ENCODE peak calls at places on chromosomes 11 and 22, in nine cellular contexts. V is tibial artery, A is lung, K is A673, B is body of pancreas, S is trophoblast cell, P is GM23248, D is neuronal stem cell, X is uterus. W is an unnamed sample.

GRCh38 chr11:9906043-9906791 is 242.3 kb downstream of the SWAP70 start:
- DNase-seq in V (no peak), A (no peak), K (peak; percentile 95), B (no peak), S (peak; percentile 90), P (peak; percentile 96), D (no peak), X (no peak), W (no peak)

GRCh38 chr22:26452236-26453016 is 23.4 kb downstream of the ASPHD2 start:
- DNase-seq in V (no peak), A (no peak), K (no peak), B (no peak), S (no peak), P (no peak), D (no peak), X (no peak), W (no peak)

GRCh38 chr11:19441752-19442553 is 201.2 kb upstream of the E2F8 start:
- DNase-seq in V (peak; percentile 70), A (peak; percentile 53), K (no peak), B (peak; percentile 39), S (peak; percentile 94), P (peak; percentile 95), D (no peak), X (no peak), W (peak; percentile 13)

GRCh38 chr11:1553808-1554594 is 18.1 kb downstream of the DUSP8 start:
- DNase-seq in V (peak; percentile 19), A (peak; percentile 77), K (no peak), B (peak; percentile 96), S (no peak), P (no peak), D (no peak), X (no peak), W (no peak)

GRCh38 chr22:49772692-49773091 is 55.0 kb downstream of the BRD1 start:
- DNase-seq in V (no peak), A (no peak), K (no peak), B (no peak), S (no peak), P (no peak), D (no peak), X (no peak), W (no peak)

GRCh38 chr11:10309163-10310093 is 4.6 kb downstream of the ADM start:
- DNase-seq in V (peak; percentile 62), A (peak; percentile 86), K (no peak), B (peak; percentile 88), S (peak; percentile 81), P (peak; percentile 79), D (no peak), X (peak; percentile 40), W (no peak)

GRCh38 chr11:18699848-18700261 is 1.3 kb downstream of the TMEM86A start:
- DNase-seq in V (peak; percentile 59), A (no peak), K (no peak), B (no peak), S (no peak), P (no peak), D (no peak), X (no peak), W (no peak)

GRCh38 chr11:115759622-115760527 is 255.7 kb upstream of the CADM1 start:
- DNase-seq in V (peak; percentile 28), A (no peak), K (no peak), B (no peak), S (no peak), P (peak; percentile 30), D (peak; percentile 33), X (no peak), W (no peak)

GRCh38 chr11:5605849-5606248 is 9.4 kb downstream of the TRIM6 start:
- DNase-seq in V (no peak), A (no peak), K (peak; percentile 5), B (no peak), S (no peak), P (peak; percentile 95), D (no peak), X (no peak), W (peak; percentile 43)

GRCh38 chr11:118620529-118621070 is 13.2 kb downstream of the PHLDB1 start:
- DNase-seq in V (no peak), A (no peak), K (no peak), B (no peak), S (no peak), P (no peak), D (no peak), X (no peak), W (no peak)

GRCh38 chr11:110571286-110571685 is 141.0 kb downstream of the ARHGAP20 start:
- DNase-seq in V (no peak), A (no peak), K (no peak), B (no peak), S (no peak), P (no peak), D (no peak), X (no peak), W (no peak)

GRCh38 chr11:102666331-102666957 is 39.1 kb downstream of the MMP27 start:
- DNase-seq in V (no peak), A (peak; percentile 39), K (peak; percentile 79), B (peak; percentile 21), S (no peak), P (peak; percentile 74), D (peak; percentile 30), X (no peak), W (no peak)

GRCh38 chr11:64034411-64034811 is 1.3 kb upstream of the FLRT1 start:
- DNase-seq in V (no peak), A (no peak), K (no peak), B (no peak), S (no peak), P (no peak), D (no peak), X (no peak), W (no peak)

GRCh38 chr11:109073032-109073822 is 348.8 kb upstream of the C11orf87 start:
- DNase-seq in V (no peak), A (no peak), K (no peak), B (no peak), S (no peak), P (no peak), D (no peak), X (no peak), W (no peak)

GRCh38 chr11:111878385-111878765 is 590 bp downstream of the FDXACB1 start:
- DNase-seq in V (no peak), A (no peak), K (no peak), B (no peak), S (peak; percentile 36), P (peak; percentile 47), D (no peak), X (no peak), W (no peak)

GRCh38 chr11:287821-288327 is 1.1 kb upstream of the PGGHG start:
- DNase-seq in V (peak; percentile 18), A (no peak), K (no peak), B (no peak), S (no peak), P (no peak), D (no peak), X (peak; percentile 15), W (no peak)

GRCh38 chr11:126545057-126545555 is 189.6 kb downstream of the ST3GAL4 start:
- DNase-seq in V (no peak), A (no peak), K (no peak), B (no peak), S (no peak), P (no peak), D (no peak), X (no peak), W (no peak)

GRCh38 chr22:27775698-27776409 is 25.7 kb downstream of the MN1 start:
- DNase-seq in V (no peak), A (no peak), K (peak; percentile 32), B (no peak), S (no peak), P (no peak), D (peak; percentile 63), X (no peak), W (no peak)

GRCh38 chr11:11841605-11842425 is at the start of gene USP47:
- DNase-seq in V (peak; percentile 89), A (peak; percentile 94), K (peak; percentile 91), B (peak; percentile 93), S (peak; percentile 91), P (peak; percentile 94), D (peak; percentile 92), X (peak; percentile 87), W (peak; percentile 73)

GRCh38 chr11:86249307-86250098 is 5.0 kb downstream of the EED start:
- DNase-seq in V (no peak), A (no peak), K (peak; percentile 24), B (no peak), S (no peak), P (peak; percentile 35), D (no peak), X (no peak), W (no peak)
- H3K4me3 ChIP-seq in V (no peak overlapping the region), A (no peak overlapping the region), K (no peak overlapping the region), B (no peak overlapping the region), S (no peak overlapping the region), P (peak overlapping the region; percentile 13), D (no peak overlapping the region), X (no peak overlapping the region), W (no peak overlapping the region)

GRCh38 chr11:2694995-2695939 is 4.5 kb downstream of the KCNQ1OT1 start:
- DNase-seq in V (peak; percentile 8), A (no peak), K (no peak), B (no peak), S (no peak), P (no peak), D (no peak), X (peak; percentile 2), W (no peak)
- H3K4me1 ChIP-seq in V (peaks cover 29% of the 10 kb centered on the region), A (peaks cover 6% of the 10 kb centered on the region), K (peaks cover 5% of the 10 kb centered on the region), B (peaks cover 42% of the 10 kb centered on the region), S (peaks cover 43% of the 10 kb centered on the region), P (peaks cover 19% of the 10 kb centered on the region), D (peaks cover 4% of the 10 kb centered on the region), X (no peaks in the 10 kb centered on the region), W (no peaks in the 10 kb centered on the region)

DNA sequence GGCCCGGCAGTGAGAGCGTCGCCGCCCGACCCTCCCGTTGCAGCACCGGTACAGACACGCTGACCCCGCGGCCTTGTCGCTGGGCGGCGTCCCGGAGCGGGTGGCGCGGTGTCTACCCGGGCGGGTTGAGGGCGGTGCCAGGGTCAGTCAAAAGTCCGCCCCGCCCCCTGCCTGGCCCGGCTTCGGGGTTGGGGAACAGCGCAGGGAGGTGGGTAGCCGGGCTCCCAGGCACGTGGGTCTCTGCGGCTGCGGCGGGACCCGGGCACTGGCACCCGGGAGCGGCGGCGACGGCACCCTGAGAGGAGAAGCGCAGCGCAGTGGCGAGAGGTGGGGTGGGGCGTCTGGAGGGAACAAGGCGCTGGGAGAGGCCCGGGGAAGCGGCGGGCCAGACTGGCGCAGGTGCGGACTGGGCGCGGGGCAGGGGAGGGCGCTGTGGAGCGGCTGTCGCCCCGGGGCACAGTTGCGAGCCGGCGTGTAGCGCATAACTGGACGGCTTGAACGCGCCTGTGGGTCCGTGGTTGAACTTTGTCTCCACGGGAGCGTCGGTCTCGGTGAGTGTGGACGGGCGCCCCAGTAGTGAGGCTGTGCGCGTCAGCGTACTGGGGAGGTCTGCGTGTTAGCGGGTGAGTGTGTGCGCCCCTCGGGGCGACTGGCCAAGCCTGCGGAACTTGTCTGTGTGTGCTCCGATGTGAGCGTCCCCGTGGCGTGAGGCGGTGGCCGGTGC is at the start of gene P2RY2:
- DNase-seq in V (peak; percentile 50), A (peak; percentile 88), K (peak; percentile 51), B (peak; percentile 78), S (peak; percentile 75), P (peak; percentile 52), D (peak; percentile 67), X (no peak), W (no peak)
- H3K27ac ChIP-seq in V (peak within 1 kb of the TSS; percentile 10), A (peak within 1 kb of the TSS; percentile 83), K (no peak within 1 kb of the TSS), B (peak within 1 kb of the TSS; percentile 38), S (no peak within 1 kb of the TSS), P (no peak within 1 kb of the TSS), D (no peak within 1 kb of the TSS), X (no peak within 1 kb of the TSS), W (no peak within 1 kb of the TSS)

DNA sequence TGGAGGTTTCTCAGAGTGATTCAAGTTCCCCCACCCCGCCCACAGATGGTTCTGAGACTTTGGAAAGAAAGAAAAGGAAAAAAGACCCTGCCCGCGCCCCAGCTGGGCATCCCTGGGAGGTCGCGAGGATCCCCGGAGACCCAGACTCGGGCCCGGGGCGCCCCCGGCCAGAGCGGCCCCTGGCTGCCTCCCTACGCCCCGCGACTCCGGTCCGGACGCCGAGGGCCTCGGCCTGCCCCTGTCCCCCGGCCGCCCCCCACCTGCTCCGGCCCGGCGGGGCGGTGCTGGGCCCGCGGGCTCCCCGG is 2.3 kb upstream of the AIFM3 start:
- DNase-seq in V (no peak), A (no peak), K (no peak), B (no peak), S (no peak), P (no peak), D (no peak), X (no peak), W (no peak)
- H3K4me3 ChIP-seq in V (no peak overlapping the region), A (no peak overlapping the region), K (peak overlapping the region; percentile 34), B (no peak overlapping the region), S (no peak overlapping the region), P (peak overlapping the region; percentile 60), D (no peak overlapping the region), X (peak overlapping the region; percentile 24), W (peak overlapping the region; percentile 45)